ENCODE peak calls at places on chromosomes 4 and X, in four cellular contexts. S is GM12878, T is K562, P is HepG2. C is an unnamed sample.

GRCh38 chr4:47855350-47855749 is 17.5 kb upstream of the CORIN start:
- DNase-seq in S (no peak), T (no peak), P (no peak), C (no peak)

GRCh38 chr4:169099775-169100180 is 89.7 kb upstream of the CBR4 start:
- DNase-seq in S (peak), T (no peak), P (peak), C (peak)

GRCh38 chrX:307261-308111 is 11.1 kb downstream of the GTPBP6 start:
- DNase-seq in S (no peak), T (no peak), P (no peak), C (no peak)

GRCh38 chr4:10821826-10822225 is 137.3 kb upstream of the CLNK start:
- DNase-seq in S (no peak), T (no peak), P (no peak), C (no peak)

GRCh38 chr4:67983333-67983732 is 20.0 kb upstream of the TMPRSS11A start:
- DNase-seq in S (no peak), T (no peak), P (no peak), C (no peak)

GRCh38 chrX:9282325-9282724 is 182.5 kb upstream of the TBL1X start:
- DNase-seq in S (no peak), T (no peak), P (no peak), C (no peak)

GRCh38 chrX:100979881-100980607 is 10.5 kb downstream of the ARL13A start:
- DNase-seq in S (no peak), T (no peak), P (peak), C (no peak)

GRCh38 chr4:53484911-53485459 is 106.3 kb downstream of the LNX1 start:
- DNase-seq in S (no peak), T (no peak), P (no peak), C (no peak)

GRCh38 chr4:69689530-69690111 is 36.6 kb upstream of the UGT2A1 start:
- DNase-seq in S (no peak), T (peak), P (peak), C (peak)

DNA sequence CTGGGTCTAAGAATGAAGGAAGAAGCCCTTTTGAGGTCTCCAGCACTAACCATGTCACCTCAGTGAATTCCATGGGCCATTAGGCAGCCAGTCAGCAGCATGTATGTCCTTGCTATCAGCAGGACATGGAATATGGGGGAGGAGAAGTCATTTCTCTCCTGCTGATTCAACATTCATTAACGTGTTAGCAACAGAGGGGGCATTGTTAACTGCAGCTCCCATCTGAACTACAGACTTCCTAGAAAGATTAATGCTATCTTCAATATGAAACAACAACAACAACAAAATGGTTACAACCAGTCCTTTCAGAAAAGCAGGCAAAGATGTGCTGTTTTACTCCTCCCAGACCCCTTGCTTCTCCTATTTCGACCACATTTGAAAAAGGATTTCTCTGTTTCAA is 120.4 kb upstream of the SLC34A2 start:
- DNase-seq in S (no peak), T (no peak), P (peak), C (no peak)
- TF ChIP-seq MAX in S (no peak), T (no peak), P (no peak), C (no peak)

GRCh38 chr4:93178279-93178678 is 650.3 kb upstream of the ATOH1 start:
- DNase-seq in S (no peak), T (no peak), P (no peak), C (no peak)
- TF ChIP-seq MYC in S (no peak), T (no peak), P (no peak), C (no peak)

GRCh38 chr4:128428397-128428796 is 140.8 kb upstream of the PGRMC2 start:
- DNase-seq in S (no peak), T (no peak), P (no peak), C (no peak)
- H3K9ac ChIP-seq in S (no peak), T (no peak), P (no peak), C (no peak)

DNA sequence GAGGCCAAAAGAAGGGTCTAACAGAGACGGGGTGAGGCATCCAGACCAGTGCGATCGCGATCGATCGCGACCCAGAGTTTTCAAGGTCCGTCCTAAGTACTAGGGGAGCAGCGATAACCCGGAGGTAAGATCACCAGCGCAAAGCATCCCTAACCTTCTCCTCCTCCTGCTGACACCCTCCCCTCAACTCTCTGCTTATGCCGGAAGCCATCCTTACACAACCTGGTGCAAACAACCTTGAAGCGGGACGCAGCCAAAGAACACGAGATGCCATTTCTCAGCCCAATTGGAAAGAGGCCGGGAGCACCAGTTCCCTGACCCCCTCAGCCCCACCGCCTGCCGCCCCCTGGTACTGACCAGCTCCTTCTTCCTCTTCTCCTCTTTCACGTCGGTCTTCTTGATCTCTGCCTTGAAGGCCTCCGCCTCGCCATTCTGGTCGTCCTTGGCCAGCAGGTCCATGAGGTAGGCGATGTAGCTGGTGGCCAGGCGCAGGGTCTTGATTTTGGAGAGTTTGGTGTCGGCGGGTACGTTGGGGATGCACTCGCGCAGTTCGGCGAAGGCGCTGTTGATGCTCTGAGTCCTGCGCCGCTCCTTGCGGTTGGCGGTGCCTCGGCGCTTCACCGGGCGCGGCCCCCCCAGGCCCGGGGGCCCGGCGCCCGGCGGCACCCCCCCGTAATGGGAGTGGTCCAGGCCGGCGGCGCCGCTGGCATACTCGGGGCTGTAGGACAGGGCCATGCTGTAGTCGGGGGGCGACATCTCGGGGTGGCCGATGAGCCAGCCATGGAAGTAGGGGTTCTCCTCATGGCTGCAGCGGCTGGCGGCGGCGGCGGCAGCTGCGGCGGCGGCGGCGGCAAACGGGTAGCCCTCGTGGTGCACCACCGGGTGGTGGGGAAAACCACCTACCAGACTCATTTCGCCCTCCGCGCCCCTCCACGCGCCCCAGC is 1.4 kb downstream of the HAND2 start:
- DNase-seq in S (no peak), T (no peak), P (no peak), C (no peak)
- TF ChIP-seq MAX in S (no peak), T (no peak), P (no peak), C (no peak)